ENCODE peak calls at places on chromosomes 11 and 22, in four cellular contexts. C, R, N and M are unnamed samples. For H3K9me3 and H3K4me1, the result is how much of the 10 kb centered on the place peaks cover.

GRCh38 chr11:75350743-75351540 is 519 bp downstream of the ARRB1 start:
- DNase-seq in C (no peak), R (peak), N (no peak), M (peak)

GRCh38 chr11:117970400-117971024 is 15.7 kb upstream of the IL10RA start:
- DNase-seq in C (peak), R (no peak), N (no peak), M (no peak)

GRCh38 chr22:42560381-42560780 is 6.6 kb downstream of the SERHL2 start:
- DNase-seq in C (no peak), R (no peak), N (no peak), M (no peak)

GRCh38 chr22:32622004-32622761 is 147.6 kb downstream of the FBXO7 start:
- DNase-seq in C (no peak), R (no peak), N (peak), M (peak)

GRCh38 chr11:126345759-126346585 is 9.5 kb upstream of the ST3GAL4 start:
- DNase-seq in C (no peak), R (no peak), N (no peak), M (peak)

GRCh38 chr11:12770966-12771597 is 96.9 kb downstream of the TEAD1 start:
- DNase-seq in C (peak), R (no peak), N (no peak), M (no peak)

GRCh38 chr11:95680169-95680929 is 109.2 kb downstream of the FAM76B start:
- DNase-seq in C (peak), R (no peak), N (no peak), M (no peak)

GRCh38 chr11:76658231-76658630 is 12.3 kb downstream of the LRRC32 start:
- DNase-seq in C (no peak), R (no peak), N (no peak), M (no peak)

GRCh38 chr11:82315093-82315492 is 418.6 kb downstream of the FAM181B start:
- DNase-seq in C (peak), R (no peak), N (peak), M (no peak)

GRCh38 chr11:7046474-7046873 is 26.2 kb downstream of the NLRP14 start:
- DNase-seq in C (peak), R (no peak), N (no peak), M (no peak)

GRCh38 chr11:1152316-1153104 is 5.2 kb upstream of the MUC5AC start:
- DNase-seq in C (peak), R (no peak), N (no peak), M (peak)

GRCh38 chr11:12377106-12377823 is at the start of gene PARVA:
- DNase-seq in C (peak), R (peak), N (peak), M (peak)

GRCh38 chr11:15737326-15737725 is 619.0 kb downstream of the SOX6 start:
- DNase-seq in C (peak), R (no peak), N (no peak), M (no peak)

GRCh38 chr11:30016588-30017363 is at the start of gene KCNA4:
- DNase-seq in C (no peak), R (peak), N (peak), M (no peak)

GRCh38 chr22:36701941-36702640 is 1.5 kb downstream of the CACNG2 start:
- DNase-seq in C (no peak), R (no peak), N (no peak), M (no peak)

GRCh38 chr11:31118566-31118965 is 251.0 kb downstream of the DCDC1 start:
- DNase-seq in C (no peak), R (no peak), N (no peak), M (no peak)

GRCh38 chr11:103735497-103736032 is 300.9 kb upstream of the DDI1 start:
- DNase-seq in C (peak), R (no peak), N (no peak), M (no peak)

GRCh38 chr11:130462101-130462885 is 13.8 kb downstream of the ADAMTS15 start:
- DNase-seq in C (no peak), R (no peak), N (no peak), M (no peak)

GRCh38 chr11:81270686-81271085 is 1463.0 kb downstream of the FAM181B start:
- DNase-seq in C (no peak), R (no peak), N (no peak), M (no peak)

GRCh38 chr11:101487775-101488174 is 96.0 kb downstream of the TRPC6 start:
- DNase-seq in C (peak), R (no peak), N (no peak), M (no peak)

GRCh38 chr22:24338701-24339451 is 68.2 kb downstream of the SPECC1L start:
- DNase-seq in C (peak), R (no peak), N (peak), M (peak)

GRCh38 chr11:61963282-61964057 is 4.0 kb downstream of the FTH1 start:
- DNase-seq in C (peak), R (no peak), N (no peak), M (no peak)

GRCh38 chr11:109547356-109548027 is 125.5 kb downstream of the C11orf87 start:
- DNase-seq in C (peak), R (peak), N (no peak), M (no peak)

GRCh38 chr22:21593406-21594232 is 26.1 kb downstream of the UBE2L3 start:
- DNase-seq in C (no peak), R (no peak), N (no peak), M (no peak)
- TF ChIP-seq CTCF in C (peak), R (no peak), N (peak), M (no peak)

GRCh38 chr22:49328630-49329405 is 498.9 kb downstream of the BRD1 start:
- DNase-seq in C (no peak), R (no peak), N (no peak), M (peak)
- H3K9me3 ChIP-seq in C (half or more), R (under half), N (under half), M (under half)

DNA sequence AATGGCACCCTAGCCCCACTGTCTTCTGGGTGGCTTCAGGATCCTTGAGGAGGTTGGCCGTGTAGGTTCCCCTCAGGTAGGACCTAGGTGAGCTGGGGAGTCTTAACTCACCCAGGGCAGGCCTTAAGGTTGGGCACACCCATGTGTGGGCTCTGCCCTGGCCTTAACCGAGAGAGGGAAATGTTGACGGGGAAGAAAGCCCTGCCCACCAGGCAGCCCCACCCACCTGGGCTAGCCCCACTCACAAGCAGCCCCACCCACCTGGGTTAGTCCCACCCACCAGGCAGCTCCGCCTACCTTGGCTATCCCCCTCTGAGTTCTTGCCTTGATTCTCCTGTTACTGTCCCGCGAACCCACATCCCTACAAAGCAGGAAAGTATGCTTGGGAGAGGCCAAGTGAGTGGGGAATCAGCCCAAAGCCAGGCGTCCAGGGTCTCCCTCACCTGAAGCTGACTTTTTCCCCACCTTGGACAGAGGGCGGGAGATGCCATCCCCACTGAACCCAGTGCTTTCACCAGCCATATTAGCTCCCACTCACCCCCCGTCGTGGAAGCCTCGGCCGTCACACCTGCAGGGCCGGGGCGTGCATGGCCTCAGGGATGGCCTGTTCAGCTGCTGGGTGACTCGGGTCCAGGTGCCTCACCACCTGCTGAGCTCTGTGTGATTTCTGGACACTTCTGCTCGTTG is at the start of gene MYEOV:
- DNase-seq in C (peak), R (peak), N (no peak), M (no peak)
- H3K4me1 ChIP-seq in C (under half), R (half or more), N (under half), M (under half)

DNA sequence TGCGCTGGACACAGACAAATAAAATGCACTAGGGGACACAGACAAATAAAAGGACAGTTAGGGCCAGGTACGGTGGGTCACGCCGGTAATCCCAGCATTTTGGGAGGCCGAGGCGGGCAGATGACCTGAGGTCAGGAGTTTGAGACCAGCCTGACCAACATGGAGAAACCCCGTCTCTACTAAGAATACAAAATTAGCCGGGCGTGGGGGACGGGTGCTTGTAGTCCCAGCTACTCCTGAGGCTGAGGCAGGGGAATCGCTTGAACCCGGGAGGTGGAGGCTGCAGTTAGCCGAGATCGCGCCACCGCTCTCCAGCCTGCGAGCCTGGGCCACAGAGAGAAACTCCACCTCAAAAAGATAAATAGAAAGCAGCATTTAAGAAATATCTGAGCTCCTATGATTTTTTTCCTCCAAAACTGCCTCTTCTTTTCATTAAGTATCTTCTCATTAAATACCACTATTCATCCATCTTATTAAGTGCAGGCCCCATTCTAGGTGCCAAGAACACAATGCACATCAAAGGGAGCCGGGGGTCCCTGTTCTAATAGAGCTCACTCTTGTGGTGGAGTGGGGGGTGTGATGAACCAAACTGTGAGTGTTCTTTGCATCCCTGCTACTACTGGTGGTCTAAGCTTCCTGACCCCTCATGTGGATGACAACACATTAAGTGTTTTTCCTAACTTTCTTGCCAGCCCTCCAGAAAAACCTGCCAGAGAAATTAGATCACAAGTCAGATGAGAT is 766 bp upstream of the ZNHIT2 start:
- DNase-seq in C (no peak), R (no peak), N (no peak), M (no peak)
- TF ChIP-seq CTCF in C (no peak), R (no peak), N (no peak), M (no peak)

GRCh38 chr11:3368199-3368598 is 10.7 kb downstream of the ZNF195 start:
- DNase-seq in C (no peak), R (no peak), N (no peak), M (no peak)
- H3K9me3 ChIP-seq in C (under half), R (under half), N (under half), M (under half)

GRCh38 chr11:36594316-36594989 is at the start of gene IFTAP:
- DNase-seq in C (peak), R (peak), N (peak), M (peak)
- H3K4me1 ChIP-seq in C (under half), R (under half), N (under half), M (under half)

GRCh38 chr11:19800162-19800561 is 87.5 kb downstream of the NAV2 start:
- DNase-seq in C (no peak), R (no peak), N (no peak), M (no peak)

GRCh38 chr11:19803506-19803998 is 90.9 kb downstream of the NAV2 start:
- DNase-seq in C (peak), R (no peak), N (no peak), M (no peak)

GRCh38 chr11:19802773-19803293 is 90.2 kb downstream of the NAV2 start:
- DNase-seq in C (no peak), R (no peak), N (no peak), M (no peak)

GRCh38 chr11:19805346-19805745 is 92.7 kb downstream of the NAV2 start:
- DNase-seq in C (no peak), R (no peak), N (no peak), M (no peak)

GRCh38 chr11:19800714-19801519 is 88.3 kb downstream of the NAV2 start:
- DNase-seq in C (peak), R (no peak), N (no peak), M (no peak)
- TF ChIP-seq CTCF in C (no peak), R (no peak), N (no peak), M (no peak)

GRCh38 chr22:27214691-27215090 is 557.3 kb downstream of the MIAT start:
- DNase-seq in C (no peak), R (no peak), N (no peak), M (no peak)
- H3K9me3 ChIP-seq in C (under half), R (under half), N (under half), M (under half)

DNA sequence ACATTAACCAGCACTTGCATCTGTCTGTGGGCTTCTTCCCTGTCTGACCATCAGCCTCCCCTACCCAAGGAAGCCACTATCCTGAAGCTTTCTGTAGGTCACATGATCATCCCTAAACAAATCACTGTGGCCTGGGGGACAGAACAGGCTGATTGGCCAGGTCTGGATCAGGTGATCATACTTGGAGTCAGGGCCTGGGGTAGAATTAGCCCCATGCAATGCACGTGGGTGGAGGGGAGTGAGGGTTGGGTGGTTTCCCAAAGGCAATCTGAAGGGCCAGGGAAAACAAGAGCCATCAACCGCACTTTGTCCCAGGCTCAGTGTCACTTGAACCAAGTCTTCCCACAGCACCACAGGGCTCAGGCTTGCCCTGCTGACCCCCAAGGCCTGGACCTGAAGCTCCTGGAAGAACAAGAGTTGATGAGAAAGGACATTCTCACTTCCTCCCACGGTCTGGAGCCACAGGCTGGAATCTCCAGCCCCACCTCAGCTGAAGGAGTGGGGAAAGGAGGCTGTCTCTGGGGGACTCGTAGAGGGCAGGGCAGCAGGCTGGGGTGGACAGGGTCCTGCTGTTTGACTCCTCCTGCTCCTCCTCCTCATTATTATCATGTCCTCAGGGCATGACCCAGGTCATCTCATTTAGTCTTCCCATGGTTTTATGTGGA is 31.5 kb upstream of the TSPAN18 start:
- DNase-seq in C (no peak), R (no peak), N (no peak), M (no peak)
- H3K4me1 ChIP-seq in C (under half), R (under half), N (half or more), M (under half)